ENCODE peak calls at places on chromosomes 16 and 17, in five cellular contexts. One of them, this sample, is unnamed.

GRCh38 chr17:3919123-3919624 is 2.9 kb upstream of the P2RX1 start:
- DNase-seq in A549: no peak
- DNase-seq in heart left ventricle: peak
- DNase-seq in right lobe of liver: no peak
- DNase-seq in tibial nerve: no peak
- DNase-seq in this sample: no peak

GRCh38 chr16:2457946-2458345 is 2.0 kb upstream of the TEDC2 start:
- DNase-seq in A549: no peak
- DNase-seq in heart left ventricle: no peak
- DNase-seq in right lobe of liver: no peak
- DNase-seq in tibial nerve: no peak
- DNase-seq in this sample: no peak

GRCh38 chr17:17851603-17852002 is 14.8 kb upstream of the SREBF1 start:
- DNase-seq in A549: no peak
- DNase-seq in heart left ventricle: no peak
- DNase-seq in right lobe of liver: no peak
- DNase-seq in tibial nerve: no peak
- DNase-seq in this sample: no peak

GRCh38 chr16:68367440-68367839 is 56.6 kb downstream of the PRMT7 start:
- DNase-seq in A549: no peak
- DNase-seq in heart left ventricle: no peak
- DNase-seq in right lobe of liver: no peak
- DNase-seq in tibial nerve: no peak
- DNase-seq in this sample: no peak

GRCh38 chr16:63457869-63458268 is 1421.6 kb upstream of the CDH8 start:
- DNase-seq in A549: no peak
- DNase-seq in heart left ventricle: no peak
- DNase-seq in right lobe of liver: no peak
- DNase-seq in tibial nerve: no peak
- DNase-seq in this sample: no peak

GRCh38 chr17:44269795-44270320 is 1.9 kb upstream of the SLC4A1 start:
- DNase-seq in A549: no peak
- DNase-seq in heart left ventricle: no peak
- DNase-seq in right lobe of liver: no peak
- DNase-seq in tibial nerve: no peak
- DNase-seq in this sample: no peak

GRCh38 chr17:66260265-66260664 is 31.1 kb upstream of the APOH start:
- DNase-seq in A549: no peak
- DNase-seq in heart left ventricle: no peak
- DNase-seq in right lobe of liver: no peak
- DNase-seq in tibial nerve: no peak
- DNase-seq in this sample: no peak

GRCh38 chr16:35134471-35134870 is 1675.1 kb downstream of the TP53TG3F start:
- DNase-seq in A549: no peak
- DNase-seq in heart left ventricle: no peak
- DNase-seq in right lobe of liver: no peak
- DNase-seq in tibial nerve: no peak
- DNase-seq in this sample: no peak

GRCh38 chr16:53768593-53768992 is 64.6 kb downstream of the FTO start:
- DNase-seq in A549: peak
- DNase-seq in heart left ventricle: no peak
- DNase-seq in right lobe of liver: no peak
- DNase-seq in tibial nerve: no peak
- DNase-seq in this sample: no peak

GRCh38 chr16:46731691-46732555 is 16.2 kb downstream of the MYLK3 start:
- DNase-seq in A549: no peak
- DNase-seq in heart left ventricle: no peak
- DNase-seq in right lobe of liver: no peak
- DNase-seq in tibial nerve: no peak
- DNase-seq in this sample: no peak

GRCh38 chr17:71689782-71690181 is 431.0 kb upstream of the SOX9 start:
- DNase-seq in A549: no peak
- DNase-seq in heart left ventricle: no peak
- DNase-seq in right lobe of liver: no peak
- DNase-seq in tibial nerve: no peak
- DNase-seq in this sample: no peak

GRCh38 chr17:50440172-50440837 is 14.3 kb downstream of the ACSF2 start:
- DNase-seq in A549: no peak
- DNase-seq in heart left ventricle: no peak
- DNase-seq in right lobe of liver: peak
- DNase-seq in tibial nerve: no peak
- DNase-seq in this sample: peak

GRCh38 chr17:72392056-72393010 is 271.5 kb downstream of the SOX9 start:
- DNase-seq in A549: peak
- DNase-seq in heart left ventricle: no peak
- DNase-seq in right lobe of liver: no peak
- DNase-seq in tibial nerve: no peak
- DNase-seq in this sample: no peak

GRCh38 chr17:3911271-3912053 is 4.8 kb downstream of the P2RX1 start:
- DNase-seq in A549: no peak
- DNase-seq in heart left ventricle: no peak
- DNase-seq in right lobe of liver: no peak
- DNase-seq in tibial nerve: no peak
- DNase-seq in this sample: peak

GRCh38 chr17:71941920-71942319 is 178.9 kb upstream of the SOX9 start:
- DNase-seq in A549: no peak
- DNase-seq in heart left ventricle: no peak
- DNase-seq in right lobe of liver: no peak
- DNase-seq in tibial nerve: no peak
- DNase-seq in this sample: no peak

GRCh38 chr17:3956983-3957382 is 7.3 kb downstream of the ATP2A3 start:
- DNase-seq in A549: no peak
- DNase-seq in heart left ventricle: no peak
- DNase-seq in right lobe of liver: no peak
- DNase-seq in tibial nerve: no peak
- DNase-seq in this sample: no peak

GRCh38 chr16:86584726-86585721 is 6.7 kb downstream of the FOXL1 start:
- DNase-seq in A549: peak
- DNase-seq in heart left ventricle: no peak
- DNase-seq in right lobe of liver: no peak
- DNase-seq in tibial nerve: no peak
- DNase-seq in this sample: no peak

GRCh38 chr16:70470927-70471341 is 16.5 kb downstream of the FCSK start:
- DNase-seq in A549: peak
- DNase-seq in heart left ventricle: peak
- DNase-seq in right lobe of liver: peak
- DNase-seq in tibial nerve: no peak
- DNase-seq in this sample: no peak

GRCh38 chr17:45043268-45043681 is 8.2 kb downstream of the DCAKD start:
- DNase-seq in A549: no peak
- DNase-seq in heart left ventricle: no peak
- DNase-seq in right lobe of liver: peak
- DNase-seq in tibial nerve: no peak
- DNase-seq in this sample: peak

GRCh38 chr16:25855818-25856217 is 164.1 kb downstream of the HS3ST4 start:
- DNase-seq in A549: no peak
- DNase-seq in heart left ventricle: no peak
- DNase-seq in right lobe of liver: no peak
- DNase-seq in tibial nerve: no peak
- DNase-seq in this sample: no peak
- TF ChIP-seq CTCF in A549: no peak
- TF ChIP-seq CTCF in heart left ventricle: no peak
- TF ChIP-seq CTCF in right lobe of liver: no peak
- TF ChIP-seq CTCF in tibial nerve: no peak
- TF ChIP-seq CTCF in this sample: no peak

GRCh38 chr17:1724351-1724868 is at the start of gene WDR81:
- DNase-seq in A549: peak
- DNase-seq in heart left ventricle: peak
- DNase-seq in right lobe of liver: peak
- DNase-seq in tibial nerve: peak
- DNase-seq in this sample: peak
- TF ChIP-seq POLR2A in A549: peak
- TF ChIP-seq POLR2A in heart left ventricle: peak
- TF ChIP-seq POLR2A in right lobe of liver: peak
- TF ChIP-seq POLR2A in tibial nerve: peak
- TF ChIP-seq POLR2A in this sample: no peak

DNA sequence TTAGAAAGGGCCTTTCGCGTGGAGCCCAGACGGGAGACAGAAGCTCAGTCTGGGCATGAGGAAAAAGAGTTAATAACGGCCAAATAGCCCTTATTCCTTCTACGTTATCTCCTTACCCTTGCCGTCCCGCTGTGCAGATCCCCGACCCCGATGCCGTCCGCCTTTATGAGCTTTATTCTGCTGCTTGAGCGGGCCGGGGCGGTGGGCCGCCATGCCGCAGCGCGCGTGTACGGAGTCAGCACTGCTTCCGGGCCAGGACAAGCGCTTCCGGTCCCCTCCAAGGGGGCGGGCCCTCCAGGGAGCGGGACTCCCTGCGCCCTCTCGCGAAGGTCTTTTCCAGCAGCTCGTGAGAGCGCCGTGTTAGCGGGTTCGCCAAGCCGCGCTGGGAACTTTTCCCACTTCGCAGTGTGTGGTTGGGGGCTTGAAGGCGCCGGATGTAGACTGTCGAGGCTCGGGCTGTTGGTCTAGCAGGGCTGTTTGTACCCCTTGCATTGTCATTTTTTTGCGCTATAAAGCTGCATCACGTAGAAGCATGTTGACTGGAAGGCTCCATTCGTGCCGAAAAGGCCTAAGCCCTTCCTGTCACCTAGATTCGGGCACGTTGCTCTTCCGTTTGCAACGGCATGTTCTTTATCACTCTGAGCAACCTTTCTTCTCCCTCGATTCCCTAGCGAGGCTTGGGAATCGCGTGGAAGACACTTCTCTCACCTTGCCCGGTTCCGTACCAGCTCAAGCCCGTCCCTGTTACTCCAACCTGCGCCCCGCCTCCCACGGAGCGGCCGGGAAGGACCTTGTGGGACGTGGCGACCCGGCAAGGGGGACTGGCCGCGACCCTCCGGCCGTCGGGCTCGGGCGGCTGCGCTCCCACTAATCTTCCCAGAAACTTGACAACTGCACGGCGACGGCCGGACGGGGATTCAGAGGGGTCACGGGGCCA is at the start of gene TSR1:
- DNase-seq in A549: peak
- DNase-seq in heart left ventricle: peak
- DNase-seq in right lobe of liver: peak
- DNase-seq in tibial nerve: peak
- DNase-seq in this sample: peak
- TF ChIP-seq CTCF in A549: peak
- TF ChIP-seq CTCF in heart left ventricle: no peak
- TF ChIP-seq CTCF in right lobe of liver: peak
- TF ChIP-seq CTCF in tibial nerve: no peak
- TF ChIP-seq CTCF in this sample: no peak

DNA sequence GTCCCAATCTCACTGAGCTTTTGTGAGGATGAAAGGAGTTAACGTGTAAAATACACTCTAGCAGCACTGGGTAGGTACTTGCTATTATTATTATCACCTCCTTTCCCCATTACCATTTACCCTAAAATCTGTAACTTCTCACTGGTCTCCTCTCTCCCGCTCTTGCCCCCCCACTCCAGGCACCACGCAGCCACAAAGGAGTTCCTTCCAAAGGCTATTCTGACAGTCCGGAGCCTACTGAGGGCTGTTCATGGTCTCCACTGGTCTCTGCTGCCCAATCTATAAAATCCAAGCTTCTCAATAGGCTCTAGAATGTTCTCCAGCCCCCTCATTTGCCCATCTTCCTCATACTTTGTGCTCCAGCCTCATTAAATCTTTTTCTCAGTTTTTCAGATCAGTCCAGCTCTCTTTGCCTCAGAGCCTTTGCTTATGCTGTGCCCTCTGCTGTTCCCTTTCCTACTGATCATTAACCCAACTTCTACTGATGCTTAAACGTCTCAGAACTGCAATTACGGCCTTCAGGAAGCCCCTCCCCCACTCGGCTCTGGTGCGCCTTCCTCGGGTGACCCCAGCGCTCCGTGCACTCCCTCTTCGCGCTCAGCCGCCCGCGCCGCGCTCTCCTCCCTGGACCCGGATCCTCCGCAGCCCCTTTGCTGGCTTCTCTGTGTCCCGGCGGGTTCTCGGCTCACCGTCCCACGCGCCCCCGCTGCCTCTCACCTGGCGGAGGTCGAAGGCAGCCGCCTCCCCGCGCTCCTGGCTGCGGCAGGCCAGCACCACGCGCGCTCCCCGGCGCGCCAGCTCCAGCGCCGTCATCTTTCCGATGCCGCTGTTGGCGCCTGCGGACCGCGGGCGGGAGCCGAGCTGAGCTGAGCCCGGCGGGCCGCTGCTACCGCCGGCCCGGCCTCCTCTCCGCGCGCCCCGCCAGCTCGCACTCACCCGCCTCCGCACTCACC is 737 bp downstream of the DHRS13 start:
- DNase-seq in A549: peak
- DNase-seq in heart left ventricle: no peak
- DNase-seq in right lobe of liver: peak
- DNase-seq in tibial nerve: no peak
- DNase-seq in this sample: no peak
- TF ChIP-seq POLR2A in A549: no peak
- TF ChIP-seq POLR2A in heart left ventricle: no peak
- TF ChIP-seq POLR2A in right lobe of liver: peak
- TF ChIP-seq POLR2A in tibial nerve: no peak
- TF ChIP-seq POLR2A in this sample: no peak

GRCh38 chr16:56608043-56608875 is at the start of gene MT2A:
- DNase-seq in A549: peak
- DNase-seq in heart left ventricle: peak
- DNase-seq in right lobe of liver: peak
- DNase-seq in tibial nerve: peak
- DNase-seq in this sample: peak
- TF ChIP-seq CTCF in A549: no peak
- TF ChIP-seq CTCF in heart left ventricle: no peak
- TF ChIP-seq CTCF in right lobe of liver: no peak
- TF ChIP-seq CTCF in tibial nerve: no peak
- TF ChIP-seq CTCF in this sample: no peak